ENCODE peak calls at places on chromosomes 11 and 22, in four cellular contexts. One of them, this sample, is unnamed.
A peak's percentile ranks its signal among the peaks of the same experiment; 100 is the strongest.

GRCh38 chr11:48036466-48036865 is 56.1 kb downstream of the PTPRJ start:
- DNase-seq in psoas muscle: no peak
- DNase-seq in CD8-positive, alpha-beta T cell: no peak
- DNase-seq in sigmoid colon: no peak
- DNase-seq in this sample: no peak

GRCh38 chr11:82995754-82996398 is 75.8 kb downstream of the RAB30 start:
- DNase-seq in CD8-positive, alpha-beta T cell: no peak
- DNase-seq in psoas muscle: peak; percentile 57
- DNase-seq in sigmoid colon: no peak
- DNase-seq in this sample: no peak

GRCh38 chr11:103887001-103887680 is 149.3 kb upstream of the DDI1 start:
- DNase-seq in psoas muscle: no peak
- DNase-seq in sigmoid colon: no peak
- DNase-seq in CD8-positive, alpha-beta T cell: no peak
- DNase-seq in this sample: no peak

GRCh38 chr11:67311051-67311555 is 7.8 kb downstream of the SSH3 start:
- DNase-seq in sigmoid colon: no peak
- DNase-seq in CD8-positive, alpha-beta T cell: no peak
- DNase-seq in psoas muscle: no peak
- DNase-seq in this sample: no peak

GRCh38 chr22:43260818-43261217 is 73.9 kb upstream of the TTLL12 start:
- DNase-seq in psoas muscle: no peak
- DNase-seq in CD8-positive, alpha-beta T cell: no peak
- DNase-seq in sigmoid colon: no peak
- DNase-seq in this sample: no peak

GRCh38 chr11:92125316-92125715 is 99.3 kb upstream of the FAT3 start:
- DNase-seq in sigmoid colon: no peak
- DNase-seq in CD8-positive, alpha-beta T cell: no peak
- DNase-seq in psoas muscle: no peak
- DNase-seq in this sample: no peak

GRCh38 chr11:112785104-112785503 is 176.1 kb upstream of the NCAM1 start:
- DNase-seq in CD8-positive, alpha-beta T cell: no peak
- DNase-seq in psoas muscle: peak; percentile 26
- DNase-seq in sigmoid colon: no peak
- DNase-seq in this sample: no peak

GRCh38 chr22:43467171-43467570 is 55.4 kb downstream of the MPPED1 start:
- DNase-seq in sigmoid colon: no peak
- DNase-seq in CD8-positive, alpha-beta T cell: no peak
- DNase-seq in psoas muscle: no peak
- DNase-seq in this sample: no peak

GRCh38 chr11:130089669-130090063 is 20.0 kb downstream of the APLP2 start:
- DNase-seq in CD8-positive, alpha-beta T cell: no peak
- DNase-seq in sigmoid colon: no peak
- DNase-seq in psoas muscle: no peak
- DNase-seq in this sample: no peak

GRCh38 chr11:35487532-35488078 is 37.8 kb downstream of the PAMR1 start:
- DNase-seq in CD8-positive, alpha-beta T cell: no peak
- DNase-seq in psoas muscle: no peak
- DNase-seq in sigmoid colon: no peak
- DNase-seq in this sample: no peak

GRCh38 chr11:61162092-61162935 is 1.1 kb upstream of the VPS37C start:
- DNase-seq in psoas muscle: no peak
- DNase-seq in sigmoid colon: peak; percentile 37
- DNase-seq in CD8-positive, alpha-beta T cell: no peak
- DNase-seq in this sample: no peak

GRCh38 chr11:5288912-5289525 is 12.7 kb downstream of the OR51B4 start:
- DNase-seq in CD8-positive, alpha-beta T cell: no peak
- DNase-seq in sigmoid colon: no peak
- DNase-seq in psoas muscle: no peak
- DNase-seq in this sample: no peak

GRCh38 chr11:60756307-60757032 is at the start of gene MS4A15:
- DNase-seq in sigmoid colon: no peak
- DNase-seq in CD8-positive, alpha-beta T cell: no peak
- DNase-seq in psoas muscle: no peak
- DNase-seq in this sample: no peak

GRCh38 chr11:10087186-10087585 is 206.8 kb downstream of the SBF2 start:
- DNase-seq in CD8-positive, alpha-beta T cell: no peak
- DNase-seq in sigmoid colon: no peak
- DNase-seq in psoas muscle: no peak
- DNase-seq in this sample: no peak

GRCh38 chr11:45580399-45580798 is 85.0 kb downstream of the CHST1 start:
- DNase-seq in CD8-positive, alpha-beta T cell: no peak
- DNase-seq in sigmoid colon: no peak
- DNase-seq in psoas muscle: no peak
- DNase-seq in this sample: peak; percentile 5

GRCh38 chr11:82701847-82702520 is 31.7 kb downstream of the FAM181B start:
- DNase-seq in sigmoid colon: no peak
- DNase-seq in psoas muscle: no peak
- DNase-seq in CD8-positive, alpha-beta T cell: no peak
- DNase-seq in this sample: no peak

GRCh38 chr11:35390737-35391682 is 28.3 kb downstream of the SLC1A2 start:
- DNase-seq in sigmoid colon: no peak
- DNase-seq in CD8-positive, alpha-beta T cell: peak; percentile 11
- DNase-seq in psoas muscle: no peak
- DNase-seq in this sample: no peak

GRCh38 chr22:33917744-33918406 is 2.4 kb downstream of the LARGE1 start:
- DNase-seq in psoas muscle: no peak
- DNase-seq in sigmoid colon: no peak
- DNase-seq in CD8-positive, alpha-beta T cell: no peak
- DNase-seq in this sample: no peak

GRCh38 chr11:75202195-75202594 is 38.4 kb upstream of the TPBGL start:
- DNase-seq in sigmoid colon: peak; percentile 25
- DNase-seq in CD8-positive, alpha-beta T cell: no peak
- DNase-seq in psoas muscle: no peak
- DNase-seq in this sample: no peak

GRCh38 chr11:1759151-1759850 is 4.4 kb downstream of the CTSD start:
- DNase-seq in psoas muscle: peak; percentile 20
- DNase-seq in sigmoid colon: no peak
- DNase-seq in CD8-positive, alpha-beta T cell: no peak
- DNase-seq in this sample: no peak

GRCh38 chr22:40203568-40203967 is 25.8 kb downstream of the TNRC6B start:
- DNase-seq in psoas muscle: no peak
- DNase-seq in sigmoid colon: no peak
- DNase-seq in CD8-positive, alpha-beta T cell: peak; percentile 38
- DNase-seq in this sample: no peak

GRCh38 chr11:28673687-28674431 is 565.7 kb downstream of the METTL15 start:
- DNase-seq in CD8-positive, alpha-beta T cell: no peak
- DNase-seq in sigmoid colon: no peak
- DNase-seq in psoas muscle: no peak
- DNase-seq in this sample: peak; percentile 10

GRCh38 chr11:15059132-15059531 is 14.3 kb upstream of the CALCB start:
- DNase-seq in psoas muscle: no peak
- DNase-seq in CD8-positive, alpha-beta T cell: no peak
- DNase-seq in sigmoid colon: no peak
- DNase-seq in this sample: peak; percentile 18

GRCh38 chr11:43947003-43947500 is 4.6 kb downstream of the C11orf96 start:
- DNase-seq in psoas muscle: no peak
- DNase-seq in sigmoid colon: no peak
- DNase-seq in CD8-positive, alpha-beta T cell: no peak
- DNase-seq in this sample: no peak
- TF ChIP-seq CTCF in psoas muscle: peak; percentile 10
- TF ChIP-seq CTCF in sigmoid colon: no peak
- TF ChIP-seq CTCF in CD8-positive, alpha-beta T cell: no peak
- TF ChIP-seq CTCF in this sample: peak; percentile 36

DNA sequence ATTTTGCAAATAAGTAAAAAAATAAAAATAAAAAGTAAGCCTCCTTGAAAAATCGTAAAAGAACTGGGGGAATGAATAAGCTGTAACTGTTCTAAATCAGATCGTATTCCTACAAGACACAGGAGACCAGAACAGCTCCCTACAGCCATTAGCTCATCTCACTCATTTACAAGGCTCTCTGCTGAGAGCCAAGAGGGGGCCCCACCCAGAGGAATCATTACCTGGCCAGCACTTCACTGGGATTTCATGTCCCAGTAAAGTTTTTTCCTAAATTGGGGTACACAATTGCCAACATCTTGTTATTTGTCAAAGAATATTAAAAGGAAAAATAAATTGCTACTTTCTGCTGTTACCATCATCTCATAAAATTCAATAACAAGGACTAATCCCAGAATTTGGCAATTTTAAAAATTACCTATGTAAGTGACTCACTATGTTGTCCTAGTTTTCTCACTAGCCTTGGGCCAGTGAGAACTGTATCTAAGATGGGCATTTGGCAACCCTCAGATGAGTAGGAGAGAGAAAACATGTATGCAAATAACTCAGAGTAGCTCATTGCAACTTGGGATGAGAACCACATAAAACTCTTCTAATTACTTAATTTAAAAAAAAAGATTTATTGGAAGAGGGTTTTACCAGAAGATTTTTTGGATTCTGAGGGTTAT is 18.4 kb upstream of the SMTN start:
- DNase-seq in psoas muscle: no peak
- DNase-seq in sigmoid colon: no peak
- DNase-seq in CD8-positive, alpha-beta T cell: no peak
- DNase-seq in this sample: no peak
- H3K4me3 ChIP-seq in psoas muscle: no peak overlapping the region
- H3K4me3 ChIP-seq in sigmoid colon: no peak overlapping the region
- H3K4me3 ChIP-seq in CD8-positive, alpha-beta T cell: no peak overlapping the region
- H3K4me3 ChIP-seq in this sample: no peak overlapping the region

GRCh38 chr11:64407630-64408029 is 48.7 kb downstream of the RPS6KA4 start:
- DNase-seq in CD8-positive, alpha-beta T cell: no peak
- DNase-seq in psoas muscle: no peak
- DNase-seq in sigmoid colon: no peak
- DNase-seq in this sample: no peak

GRCh38 chr11:64409707-64410395 is 50.9 kb downstream of the RPS6KA4 start:
- DNase-seq in CD8-positive, alpha-beta T cell: no peak
- DNase-seq in psoas muscle: no peak
- DNase-seq in sigmoid colon: peak; percentile 84
- DNase-seq in this sample: no peak

GRCh38 chr11:64406221-64406946 is 47.4 kb downstream of the RPS6KA4 start:
- DNase-seq in psoas muscle: no peak
- DNase-seq in CD8-positive, alpha-beta T cell: no peak
- DNase-seq in sigmoid colon: peak; percentile 78
- DNase-seq in this sample: no peak

GRCh38 chr11:64409278-64409677 is 50.3 kb downstream of the RPS6KA4 start:
- DNase-seq in sigmoid colon: no peak
- DNase-seq in CD8-positive, alpha-beta T cell: no peak
- DNase-seq in psoas muscle: no peak
- DNase-seq in this sample: no peak

GRCh38 chr11:64407221-64407620 is 48.3 kb downstream of the RPS6KA4 start:
- DNase-seq in psoas muscle: no peak
- DNase-seq in CD8-positive, alpha-beta T cell: no peak
- DNase-seq in sigmoid colon: no peak
- DNase-seq in this sample: no peak
- H3K27me3 ChIP-seq in psoas muscle: no peaks in the 10 kb centered on the region
- H3K27me3 ChIP-seq in CD8-positive, alpha-beta T cell: no peaks in the 10 kb centered on the region
- H3K27me3 ChIP-seq in sigmoid colon: no peaks in the 10 kb centered on the region
- H3K27me3 ChIP-seq in this sample: peaks cover 18% of the 10 kb centered on the region

GRCh38 chr11:9003573-9004309 is at the start of gene NRIP3:
- DNase-seq in CD8-positive, alpha-beta T cell: peak; percentile 87
- DNase-seq in sigmoid colon: peak; percentile 88
- DNase-seq in psoas muscle: peak; percentile 76
- DNase-seq in this sample: no peak
- TF ChIP-seq CTCF in CD8-positive, alpha-beta T cell: no peak
- TF ChIP-seq CTCF in sigmoid colon: no peak
- TF ChIP-seq CTCF in psoas muscle: no peak
- TF ChIP-seq CTCF in this sample: no peak

GRCh38 chr11:96306933-96307747 is 35.9 kb downstream of the MAML2 start:
- DNase-seq in psoas muscle: peak; percentile 60
- DNase-seq in sigmoid colon: peak; percentile 90
- DNase-seq in CD8-positive, alpha-beta T cell: peak; percentile 28
- DNase-seq in this sample: peak; percentile 99
- H3K4me3 ChIP-seq in psoas muscle: peak overlapping the region; percentile 41
- H3K4me3 ChIP-seq in sigmoid colon: peak overlapping the region; percentile 4
- H3K4me3 ChIP-seq in CD8-positive, alpha-beta T cell: peak overlapping the region; percentile 5
- H3K4me3 ChIP-seq in this sample: peak overlapping the region; percentile 14

GRCh38 chr11:69839516-69839915 is 20.3 kb upstream of the FGF3 start:
- DNase-seq in CD8-positive, alpha-beta T cell: no peak
- DNase-seq in psoas muscle: no peak
- DNase-seq in sigmoid colon: no peak
- DNase-seq in this sample: no peak

GRCh38 chr11:69840371-69841169 is 21.4 kb upstream of the FGF3 start:
- DNase-seq in sigmoid colon: no peak
- DNase-seq in CD8-positive, alpha-beta T cell: no peak
- DNase-seq in psoas muscle: no peak
- DNase-seq in this sample: no peak

GRCh38 chr11:69834811-69835800 is 15.9 kb upstream of the FGF3 start:
- DNase-seq in psoas muscle: no peak
- DNase-seq in sigmoid colon: peak; percentile 36
- DNase-seq in CD8-positive, alpha-beta T cell: no peak
- DNase-seq in this sample: no peak

GRCh38 chr11:69836401-69836800 is 17.2 kb upstream of the FGF3 start:
- DNase-seq in CD8-positive, alpha-beta T cell: no peak
- DNase-seq in psoas muscle: no peak
- DNase-seq in sigmoid colon: peak; percentile 39
- DNase-seq in this sample: no peak

GRCh38 chr11:69837791-69838190 is 18.6 kb upstream of the FGF3 start:
- DNase-seq in CD8-positive, alpha-beta T cell: no peak
- DNase-seq in sigmoid colon: peak; percentile 20
- DNase-seq in psoas muscle: no peak
- DNase-seq in this sample: no peak
- H3K27me3 ChIP-seq in CD8-positive, alpha-beta T cell: no peaks in the 10 kb centered on the region
- H3K27me3 ChIP-seq in sigmoid colon: no peaks in the 10 kb centered on the region
- H3K27me3 ChIP-seq in psoas muscle: peaks cover 13% of the 10 kb centered on the region
- H3K27me3 ChIP-seq in this sample: peaks cover 7% of the 10 kb centered on the region